ENCODE peak calls at places on chromosomes 16 and 17, in seven cellular contexts. One of them, this sample, is unnamed.

GRCh38 chr17:79420318-79421243 is 190.3 kb downstream of the RBFOX3 start:
- DNase-seq in fibroblast of lung: peak; percentile 20
- DNase-seq in tibial artery: no peak
- DNase-seq in AG04450: no peak
- DNase-seq in GM23338: no peak
- DNase-seq in transverse colon: no peak
- DNase-seq in choroid plexus epithelial cell: peak; percentile 52
- DNase-seq in this sample: no peak

GRCh38 chr17:60077672-60078519 is 825 bp downstream of the HEATR6 start:
- DNase-seq in choroid plexus epithelial cell: peak; percentile 57
- DNase-seq in tibial artery: no peak
- DNase-seq in AG04450: no peak
- DNase-seq in fibroblast of lung: peak; percentile 30
- DNase-seq in GM23338: no peak
- DNase-seq in transverse colon: no peak
- DNase-seq in this sample: no peak

GRCh38 chr17:11742891-11743290 is 144.6 kb downstream of the DNAH9 start:
- DNase-seq in AG04450: no peak
- DNase-seq in transverse colon: no peak
- DNase-seq in tibial artery: no peak
- DNase-seq in GM23338: peak; percentile 0
- DNase-seq in fibroblast of lung: no peak
- DNase-seq in choroid plexus epithelial cell: no peak
- DNase-seq in this sample: no peak

GRCh38 chr17:50935201-50936124 is 69.3 kb upstream of the TOB1 start:
- DNase-seq in fibroblast of lung: no peak
- DNase-seq in AG04450: no peak
- DNase-seq in tibial artery: peak; percentile 95
- DNase-seq in transverse colon: peak; percentile 59
- DNase-seq in choroid plexus epithelial cell: no peak
- DNase-seq in GM23338: no peak
- DNase-seq in this sample: no peak

GRCh38 chr16:4347010-4347409 is 4.1 kb downstream of the PAM16 start:
- DNase-seq in GM23338: no peak
- DNase-seq in AG04450: no peak
- DNase-seq in tibial artery: no peak
- DNase-seq in choroid plexus epithelial cell: peak; percentile 61
- DNase-seq in transverse colon: no peak
- DNase-seq in fibroblast of lung: no peak
- DNase-seq in this sample: no peak

GRCh38 chr17:18968945-18969887 is 17.3 kb downstream of the SLC5A10 start:
- DNase-seq in transverse colon: peak; percentile 91
- DNase-seq in AG04450: no peak
- DNase-seq in tibial artery: no peak
- DNase-seq in choroid plexus epithelial cell: no peak
- DNase-seq in GM23338: no peak
- DNase-seq in fibroblast of lung: peak; percentile 16
- DNase-seq in this sample: no peak

GRCh38 chr17:65561394-65562205 is at the start of gene AXIN2:
- DNase-seq in GM23338: peak; percentile 96
- DNase-seq in tibial artery: peak; percentile 93
- DNase-seq in choroid plexus epithelial cell: peak; percentile 92
- DNase-seq in AG04450: peak; percentile 53
- DNase-seq in transverse colon: peak; percentile 92
- DNase-seq in fibroblast of lung: peak; percentile 91
- DNase-seq in this sample: no peak

GRCh38 chr17:27415090-27415795 is 41.0 kb upstream of the KSR1 start:
- DNase-seq in GM23338: peak; percentile 18
- DNase-seq in AG04450: no peak
- DNase-seq in transverse colon: no peak
- DNase-seq in choroid plexus epithelial cell: no peak
- DNase-seq in tibial artery: no peak
- DNase-seq in fibroblast of lung: no peak
- DNase-seq in this sample: no peak

GRCh38 chr17:76659928-76660614 is 16.5 kb upstream of the ST6GALNAC1 start:
- DNase-seq in fibroblast of lung: no peak
- DNase-seq in tibial artery: no peak
- DNase-seq in GM23338: no peak
- DNase-seq in choroid plexus epithelial cell: no peak
- DNase-seq in AG04450: no peak
- DNase-seq in transverse colon: peak; percentile 76
- DNase-seq in this sample: no peak

GRCh38 chr17:51214920-51215319 is 44.9 kb downstream of the MBTD1 start:
- DNase-seq in tibial artery: no peak
- DNase-seq in fibroblast of lung: no peak
- DNase-seq in transverse colon: no peak
- DNase-seq in GM23338: no peak
- DNase-seq in AG04450: no peak
- DNase-seq in choroid plexus epithelial cell: peak; percentile 21
- DNase-seq in this sample: no peak

GRCh38 chr17:29045734-29046133 is 2.8 kb downstream of the PIPOX start:
- DNase-seq in fibroblast of lung: no peak
- DNase-seq in GM23338: no peak
- DNase-seq in transverse colon: no peak
- DNase-seq in tibial artery: no peak
- DNase-seq in AG04450: no peak
- DNase-seq in choroid plexus epithelial cell: no peak
- DNase-seq in this sample: no peak

GRCh38 chr17:80517641-80518040 is 27.0 kb upstream of the RPTOR start:
- DNase-seq in transverse colon: no peak
- DNase-seq in GM23338: no peak
- DNase-seq in fibroblast of lung: no peak
- DNase-seq in tibial artery: no peak
- DNase-seq in choroid plexus epithelial cell: no peak
- DNase-seq in AG04450: no peak
- DNase-seq in this sample: no peak

GRCh38 chr17:80507965-80508364 is 31.6 kb upstream of the NPTX1 start:
- DNase-seq in tibial artery: no peak
- DNase-seq in choroid plexus epithelial cell: no peak
- DNase-seq in transverse colon: no peak
- DNase-seq in GM23338: no peak
- DNase-seq in AG04450: no peak
- DNase-seq in fibroblast of lung: no peak
- DNase-seq in this sample: no peak

GRCh38 chr17:56809106-56809819 is 24.5 kb downstream of the C17orf67 start:
- DNase-seq in AG04450: no peak
- DNase-seq in tibial artery: no peak
- DNase-seq in fibroblast of lung: no peak
- DNase-seq in choroid plexus epithelial cell: no peak
- DNase-seq in transverse colon: no peak
- DNase-seq in GM23338: no peak
- DNase-seq in this sample: no peak

GRCh38 chr16:82641336-82641984 is 14.7 kb downstream of the CDH13 start:
- DNase-seq in GM23338: no peak
- DNase-seq in choroid plexus epithelial cell: peak; percentile 80
- DNase-seq in fibroblast of lung: peak; percentile 49
- DNase-seq in transverse colon: no peak
- DNase-seq in tibial artery: no peak
- DNase-seq in AG04450: no peak
- DNase-seq in this sample: no peak

GRCh38 chr16:79171504-79172240 is 428.9 kb downstream of the MAF start:
- DNase-seq in tibial artery: no peak
- DNase-seq in GM23338: no peak
- DNase-seq in AG04450: no peak
- DNase-seq in choroid plexus epithelial cell: no peak
- DNase-seq in transverse colon: no peak
- DNase-seq in fibroblast of lung: no peak
- DNase-seq in this sample: no peak

GRCh38 chr17:45368661-45369060 is 51.8 kb upstream of the MAP3K14 start:
- DNase-seq in fibroblast of lung: peak; percentile 93
- DNase-seq in transverse colon: no peak
- DNase-seq in tibial artery: no peak
- DNase-seq in GM23338: no peak
- DNase-seq in choroid plexus epithelial cell: peak; percentile 73
- DNase-seq in AG04450: peak; percentile 85
- DNase-seq in this sample: no peak

GRCh38 chr16:89738072-89738377 is 16.7 kb downstream of the ZNF276 start:
- DNase-seq in AG04450: no peak
- DNase-seq in tibial artery: no peak
- DNase-seq in choroid plexus epithelial cell: no peak
- DNase-seq in GM23338: no peak
- DNase-seq in transverse colon: no peak
- DNase-seq in fibroblast of lung: no peak
- DNase-seq in this sample: no peak

GRCh38 chr17:82871056-82871775 is 31.4 kb upstream of the ZNF750 start:
- DNase-seq in AG04450: no peak
- DNase-seq in transverse colon: no peak
- DNase-seq in fibroblast of lung: no peak
- DNase-seq in choroid plexus epithelial cell: no peak
- DNase-seq in tibial artery: no peak
- DNase-seq in GM23338: peak; percentile 45
- DNase-seq in this sample: peak; percentile 82

GRCh38 chr16:67034478-67034877 is 5.5 kb downstream of the CBFB start:
- DNase-seq in tibial artery: no peak
- DNase-seq in choroid plexus epithelial cell: peak; percentile 60
- DNase-seq in AG04450: no peak
- DNase-seq in fibroblast of lung: peak; percentile 36
- DNase-seq in GM23338: no peak
- DNase-seq in transverse colon: no peak
- DNase-seq in this sample: no peak

GRCh38 chr17:81733507-81734404 is 21.7 kb downstream of the SLC25A10 start:
- DNase-seq in choroid plexus epithelial cell: peak; percentile 71
- DNase-seq in fibroblast of lung: peak; percentile 43
- DNase-seq in tibial artery: peak; percentile 83
- DNase-seq in AG04450: no peak
- DNase-seq in transverse colon: peak; percentile 89
- DNase-seq in GM23338: peak; percentile 89
- DNase-seq in this sample: no peak

GRCh38 chr17:6701719-6702118 is 11.4 kb downstream of the SLC13A5 start:
- DNase-seq in tibial artery: peak; percentile 58
- DNase-seq in fibroblast of lung: no peak
- DNase-seq in choroid plexus epithelial cell: peak; percentile 29
- DNase-seq in AG04450: no peak
- DNase-seq in GM23338: peak; percentile 93
- DNase-seq in transverse colon: no peak
- DNase-seq in this sample: no peak

GRCh38 chr16:74743668-74744299 is 30.8 kb downstream of the FA2H start:
- DNase-seq in GM23338: no peak
- DNase-seq in AG04450: peak; percentile 20
- DNase-seq in transverse colon: peak; percentile 95
- DNase-seq in tibial artery: no peak
- DNase-seq in choroid plexus epithelial cell: peak; percentile 51
- DNase-seq in fibroblast of lung: peak; percentile 66
- DNase-seq in this sample: no peak

GRCh38 chr16:56352351-56353053 is 72.8 kb downstream of the AMFR start:
- DNase-seq in GM23338: no peak
- DNase-seq in tibial artery: peak; percentile 48
- DNase-seq in fibroblast of lung: no peak
- DNase-seq in choroid plexus epithelial cell: no peak
- DNase-seq in transverse colon: no peak
- DNase-seq in AG04450: no peak
- DNase-seq in this sample: no peak

GRCh38 chr17:76585649-76586593 is at the start of gene ST6GALNAC2:
- DNase-seq in fibroblast of lung: peak; percentile 40
- DNase-seq in tibial artery: peak; percentile 73
- DNase-seq in choroid plexus epithelial cell: no peak
- DNase-seq in AG04450: no peak
- DNase-seq in transverse colon: peak; percentile 71
- DNase-seq in GM23338: peak; percentile 56
- DNase-seq in this sample: no peak

GRCh38 chr17:80982426-80982974 is 9.1 kb upstream of the CHMP6 start:
- DNase-seq in AG04450: no peak
- DNase-seq in transverse colon: no peak
- DNase-seq in choroid plexus epithelial cell: no peak
- DNase-seq in tibial artery: no peak
- DNase-seq in GM23338: no peak
- DNase-seq in fibroblast of lung: no peak
- DNase-seq in this sample: no peak

GRCh38 chr16:3960049-3960809 is 79.7 kb upstream of the CREBBP start:
- DNase-seq in AG04450: no peak
- DNase-seq in fibroblast of lung: no peak
- DNase-seq in choroid plexus epithelial cell: no peak
- DNase-seq in tibial artery: no peak
- DNase-seq in transverse colon: no peak
- DNase-seq in GM23338: no peak
- DNase-seq in this sample: no peak

GRCh38 chr17:2621241-2621640 is 27.8 kb downstream of the PAFAH1B1 start:
- DNase-seq in GM23338: no peak
- DNase-seq in fibroblast of lung: peak; percentile 10
- DNase-seq in transverse colon: no peak
- DNase-seq in choroid plexus epithelial cell: no peak
- DNase-seq in tibial artery: no peak
- DNase-seq in AG04450: no peak
- DNase-seq in this sample: no peak

GRCh38 chr16:58306327-58306726 is 11.5 kb upstream of the PRSS54 start:
- DNase-seq in fibroblast of lung: peak; percentile 24
- DNase-seq in GM23338: peak; percentile 48
- DNase-seq in transverse colon: peak; percentile 60
- DNase-seq in AG04450: no peak
- DNase-seq in tibial artery: no peak
- DNase-seq in choroid plexus epithelial cell: peak; percentile 72
- DNase-seq in this sample: peak; percentile 19

GRCh38 chr17:38728290-38728831 is 1.8 kb upstream of the CISD3 start:
- DNase-seq in GM23338: no peak
- DNase-seq in fibroblast of lung: no peak
- DNase-seq in tibial artery: no peak
- DNase-seq in transverse colon: peak; percentile 52
- DNase-seq in AG04450: no peak
- DNase-seq in choroid plexus epithelial cell: no peak
- DNase-seq in this sample: no peak
- H3K4me3 ChIP-seq in GM23338: no peak overlapping the region
- H3K4me3 ChIP-seq in fibroblast of lung: no peak overlapping the region
- H3K4me3 ChIP-seq in tibial artery: no peak overlapping the region
- H3K4me3 ChIP-seq in transverse colon: no peak overlapping the region
- H3K4me3 ChIP-seq in AG04450: no peak overlapping the region
- H3K4me3 ChIP-seq in choroid plexus epithelial cell: no peak overlapping the region
- H3K4me3 ChIP-seq in this sample: no peak overlapping the region

DNA sequence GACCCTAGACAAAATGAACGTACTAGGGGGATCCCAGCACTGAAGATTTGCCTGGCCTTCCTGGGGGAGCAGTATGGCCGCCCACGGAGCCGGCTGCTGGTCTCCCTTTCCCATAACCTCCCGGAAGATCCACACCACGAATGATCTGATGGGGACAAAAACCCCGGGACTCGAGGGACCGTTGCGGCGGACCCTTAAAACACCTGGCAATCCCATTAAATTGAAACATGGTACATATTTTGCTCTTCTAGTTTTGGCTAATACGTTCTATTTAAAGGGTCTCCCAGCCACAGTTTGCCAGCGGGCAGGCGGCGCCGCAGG is 45.2 kb upstream of the LCMT1 start:
- DNase-seq in choroid plexus epithelial cell: no peak
- DNase-seq in transverse colon: no peak
- DNase-seq in AG04450: no peak
- DNase-seq in tibial artery: no peak
- DNase-seq in fibroblast of lung: no peak
- DNase-seq in GM23338: no peak
- DNase-seq in this sample: no peak
- H3K4me3 ChIP-seq in choroid plexus epithelial cell: peak overlapping the region; percentile 75
- H3K4me3 ChIP-seq in transverse colon: peak overlapping the region; percentile 95
- H3K4me3 ChIP-seq in AG04450: peak overlapping the region; percentile 42
- H3K4me3 ChIP-seq in tibial artery: peak overlapping the region; percentile 75
- H3K4me3 ChIP-seq in fibroblast of lung: no peak overlapping the region
- H3K4me3 ChIP-seq in GM23338: peak overlapping the region; percentile 90
- H3K4me3 ChIP-seq in this sample: peak overlapping the region; percentile 73

GRCh38 chr16:27242398-27242797 is 26.2 kb downstream of the NSMCE1 start:
- DNase-seq in tibial artery: peak; percentile 47
- DNase-seq in GM23338: no peak
- DNase-seq in choroid plexus epithelial cell: no peak
- DNase-seq in transverse colon: no peak
- DNase-seq in fibroblast of lung: no peak
- DNase-seq in AG04450: no peak
- DNase-seq in this sample: no peak
- H3K4me3 ChIP-seq in tibial artery: peak overlapping the region; percentile 34
- H3K4me3 ChIP-seq in GM23338: no peak overlapping the region
- H3K4me3 ChIP-seq in choroid plexus epithelial cell: peak overlapping the region; percentile 32
- H3K4me3 ChIP-seq in transverse colon: peak overlapping the region; percentile 13
- H3K4me3 ChIP-seq in fibroblast of lung: no peak overlapping the region
- H3K4me3 ChIP-seq in AG04450: peak overlapping the region; percentile 44
- H3K4me3 ChIP-seq in this sample: no peak overlapping the region

GRCh38 chr17:67425571-67426160 is 48.6 kb downstream of the PITPNC1 start:
- DNase-seq in fibroblast of lung: no peak
- DNase-seq in choroid plexus epithelial cell: no peak
- DNase-seq in AG04450: no peak
- DNase-seq in transverse colon: no peak
- DNase-seq in tibial artery: no peak
- DNase-seq in GM23338: no peak
- DNase-seq in this sample: no peak
- H3K4me3 ChIP-seq in fibroblast of lung: no peak overlapping the region
- H3K4me3 ChIP-seq in choroid plexus epithelial cell: no peak overlapping the region
- H3K4me3 ChIP-seq in AG04450: no peak overlapping the region
- H3K4me3 ChIP-seq in transverse colon: no peak overlapping the region
- H3K4me3 ChIP-seq in tibial artery: no peak overlapping the region
- H3K4me3 ChIP-seq in GM23338: no peak overlapping the region
- H3K4me3 ChIP-seq in this sample: no peak overlapping the region

This sample was measured in GM12864.